ENCODE peak calls at places on chromosomes 11 and 22, in nine cellular contexts. I is NCI-H2081; H is stimulated activated CD4-positive, alpha-beta T cell treated with anti-CD3 and anti-CD28 coated beads, TNF-alpha, amount 100 ng/mL, for 24 hours; A is GM04503; Z is astrocyte; X is EL; P is HFFc6; B is CD8-positive, alpha-beta memory T cell; J is HFF-Myc. Q is an unnamed sample.

GRCh38 chr11:71489311-71490043 is 36.5 kb downstream of the NADSYN1 start:
- DNase-seq in I (no peak), H (peak; percentile 71), A (no peak), Z (peak; percentile 13), X (peak; percentile 65), P (peak; percentile 2), B (no peak), J (peak; percentile 2), Q (no peak)

GRCh38 chr11:15635501-15635900 is 520.8 kb downstream of the INSC start:
- DNase-seq in I (no peak), H (no peak), A (no peak), Z (no peak), X (no peak), P (no peak), B (no peak), J (no peak), Q (no peak)

GRCh38 chr11:45736424-45736823 is 68.5 kb upstream of the SLC35C1 start:
- DNase-seq in I (no peak), H (no peak), A (peak; percentile 18), Z (peak; percentile 16), X (peak; percentile 8), P (peak; percentile 31), B (no peak), J (peak; percentile 9), Q (no peak)

GRCh38 chr11:35316161-35316560 is 103.2 kb downstream of the SLC1A2 start:
- DNase-seq in I (no peak), H (no peak), A (no peak), Z (peak; percentile 90), X (peak; percentile 8), P (no peak), B (no peak), J (no peak), Q (no peak)

GRCh38 chr11:2188745-2189144 is 17.1 kb upstream of the TH start:
- DNase-seq in I (no peak), H (no peak), A (no peak), Z (no peak), X (no peak), P (no peak), B (no peak), J (no peak), Q (no peak)

GRCh38 chr11:71298016-71298550 is 45.7 kb upstream of the SHANK2 start:
- DNase-seq in I (no peak), H (no peak), A (no peak), Z (no peak), X (no peak), P (no peak), B (no peak), J (no peak), Q (no peak)

GRCh38 chr22:50399751-50400331 is 56.7 kb downstream of the PPP6R2 start:
- DNase-seq in I (no peak), H (no peak), A (peak; percentile 6), Z (no peak), X (peak; percentile 21), P (peak; percentile 6), B (peak; percentile 13), J (no peak), Q (no peak)

GRCh38 chr22:39244073-39244495 is 698 bp downstream of the PDGFB start:
- DNase-seq in I (no peak), H (no peak), A (no peak), Z (no peak), X (peak; percentile 28), P (no peak), B (no peak), J (no peak), Q (no peak)

Q was measured in T-cell.